ENCODE peak calls at places on chromosome 3, in five cellular contexts. K, O, E, W and J are unnamed samples.

GRCh38 chr3:89227634-89228033 is 120.2 kb downstream of the EPHA3 start:
- DNase-seq in K (no peak), O (no peak), W (no peak), E (no peak), J (no peak)

GRCh38 chr3:66423791-66424190 is 77.0 kb downstream of the LRIG1 start:
- DNase-seq in O (no peak), W (no peak), K (no peak), E (no peak), J (no peak)

GRCh38 chr3:123781571-123782275 is 102.4 kb downstream of the MYLK start:
- DNase-seq in E (no peak), K (no peak), O (no peak), W (no peak), J (no peak)

GRCh38 chr3:62558549-62559112 is 185.3 kb upstream of the FEZF2 start:
- DNase-seq in E (no peak), K (peak), W (peak), O (peak), J (peak)

GRCh38 chr3:186772281-186772885 is 11.0 kb upstream of the EIF4A2 start:
- DNase-seq in K (no peak), E (no peak), W (no peak), O (no peak), J (no peak)

GRCh38 chr3:10226293-10226692 is 22.0 kb upstream of the TATDN2 start:
- DNase-seq in O (no peak), E (no peak), K (no peak), W (no peak), J (no peak)

GRCh38 chr3:71944482-71944881 is 159.5 kb upstream of the PROK2 start:
- DNase-seq in O (no peak), W (no peak), E (no peak), K (no peak), J (no peak)

GRCh38 chr3:11452988-11453847 is 181.0 kb downstream of the ATG7 start:
- DNase-seq in W (no peak), K (no peak), E (no peak), O (peak), J (no peak)

GRCh38 chr3:43181202-43181910 is 75.5 kb upstream of the POMGNT2 start:
- DNase-seq in W (no peak), O (no peak), K (no peak), E (no peak), J (peak)

GRCh38 chr3:51947215-51947900 is 5.2 kb downstream of the PARP3 start:
- DNase-seq in K (no peak), E (no peak), W (no peak), O (no peak), J (no peak)

GRCh38 chr3:101675709-101676218 is 1.2 kb downstream of the ZBTB11 start:
- DNase-seq in E (peak), K (peak), O (no peak), W (no peak), J (no peak)

GRCh38 chr3:67381667-67382272 is 272.6 kb downstream of the SUCLG2 start:
- DNase-seq in K (peak), O (peak), W (peak), E (no peak), J (peak)

GRCh38 chr3:43915546-43915945 is 224.8 kb downstream of the ABHD5 start:
- DNase-seq in E (no peak), W (no peak), O (no peak), K (no peak), J (no peak)

GRCh38 chr3:121748638-121749275 is 784 bp downstream of the GOLGB1 start:
- DNase-seq in E (peak), O (peak), W (peak), K (no peak), J (peak)

GRCh38 chr3:128145279-128145678 is 8.0 kb upstream of the EEFSEC start:
- DNase-seq in W (no peak), O (no peak), E (no peak), K (no peak), J (no peak)

GRCh38 chr3:95049841-95050240 is 987.0 kb downstream of the NSUN3 start:
- DNase-seq in E (no peak), W (no peak), K (no peak), O (no peak), J (no peak)

GRCh38 chr3:106811376-106811775 is 565.9 kb upstream of the CCDC54 start:
- DNase-seq in W (no peak), K (no peak), O (no peak), E (no peak), J (peak)

GRCh38 chr3:183698318-183698731 is 728 bp downstream of the YEATS2 start:
- DNase-seq in O (peak), E (peak), W (peak), K (no peak), J (peak)

GRCh38 chr3:129608087-129608935 is 1.8 kb upstream of the PLXND1 start:
- DNase-seq in E (no peak), K (peak), O (peak), W (no peak), J (no peak)

GRCh38 chr3:52973806-52974205 is 72.1 kb downstream of the SFMBT1 start:
- DNase-seq in E (no peak), K (no peak), W (no peak), O (no peak), J (no peak)

GRCh38 chr3:70982700-70983140 is 600.8 kb downstream of the FOXP1 start:
- DNase-seq in W (peak), E (no peak), K (no peak), O (peak), J (peak)

GRCh38 chr3:16247282-16248058 is 17.3 kb downstream of the DPH3 start:
- DNase-seq in K (peak), W (peak), O (peak), E (peak), J (peak)

GRCh38 chr3:119826714-119827113 is 44.8 kb downstream of the NR1I2 start:
- DNase-seq in O (no peak), W (no peak), E (no peak), K (no peak), J (no peak)

GRCh38 chr3:65573548-65574116 is 465.1 kb downstream of the MAGI1 start:
- DNase-seq in E (no peak), O (no peak), K (no peak), W (no peak), J (no peak)

GRCh38 chr3:112293368-112294321 is at the start of gene SLC9C1:
- DNase-seq in O (peak), K (peak), E (no peak), W (peak), J (peak)

GRCh38 chr3:4419920-4420319 is 47.1 kb downstream of the SUMF1 start:
- DNase-seq in K (no peak), E (no peak), W (no peak), O (no peak), J (no peak)

GRCh38 chr3:69442771-69443197 is 56.9 kb upstream of the FRMD4B start:
- DNase-seq in E (no peak), K (no peak), O (no peak), W (no peak), J (no peak)

GRCh38 chr3:179806177-179806576 is 153.3 kb downstream of the USP13 start:
- DNase-seq in E (no peak), W (no peak), K (no peak), O (no peak), J (no peak)

GRCh38 chr3:49411550-49411967 is 217 bp downstream of the RHOA start:
- DNase-seq in E (peak), K (peak), O (peak), W (no peak), J (no peak)

DNA sequence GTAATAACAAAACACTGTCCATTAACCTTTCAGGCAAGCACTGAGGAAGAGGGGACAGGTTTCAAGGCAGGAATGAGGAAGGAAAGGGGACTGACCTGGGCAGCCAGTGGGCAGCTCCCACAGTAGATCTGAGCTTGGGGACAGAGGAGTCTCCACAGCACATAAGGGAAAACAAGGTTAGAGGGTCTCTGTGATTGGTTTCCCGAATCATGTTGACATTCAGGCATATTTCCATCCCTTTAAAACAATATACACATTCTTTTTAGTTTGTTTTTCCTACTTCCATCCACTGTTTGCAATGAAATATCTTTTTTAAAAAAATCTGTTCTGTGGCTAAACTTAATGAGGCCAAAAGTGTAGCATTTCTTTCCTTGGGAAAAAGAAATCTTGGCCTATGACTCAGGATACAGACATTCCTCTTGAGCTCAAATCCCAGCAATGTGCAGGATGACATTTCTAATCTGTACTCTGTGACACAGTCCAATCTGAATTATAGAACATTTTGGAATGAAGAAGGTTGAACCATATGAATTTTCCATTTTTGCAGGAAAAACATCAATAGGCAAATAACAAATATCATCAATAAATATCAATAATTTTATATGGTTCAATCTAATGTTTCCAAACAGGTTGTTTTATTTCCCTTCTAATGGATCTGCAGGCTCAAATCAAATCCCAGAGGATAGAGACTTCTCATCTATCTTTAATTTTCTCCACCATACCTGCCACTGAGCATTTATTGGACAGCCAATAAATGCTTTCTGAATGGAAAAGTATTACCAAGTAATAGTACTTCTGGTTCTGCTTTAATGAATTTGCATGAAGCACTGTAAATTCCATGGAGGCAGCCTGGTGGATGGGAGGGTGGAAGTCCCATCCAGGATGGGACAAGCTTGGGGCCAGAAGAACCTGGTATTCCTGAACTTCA is 54.1 kb downstream of the ITGB5 start:
- DNase-seq in E (no peak), W (no peak), O (no peak), K (no peak), J (no peak)
- H3K27ac ChIP-seq in E (peak), W (peak), O (no peak), K (no peak), J (no peak)

DNA sequence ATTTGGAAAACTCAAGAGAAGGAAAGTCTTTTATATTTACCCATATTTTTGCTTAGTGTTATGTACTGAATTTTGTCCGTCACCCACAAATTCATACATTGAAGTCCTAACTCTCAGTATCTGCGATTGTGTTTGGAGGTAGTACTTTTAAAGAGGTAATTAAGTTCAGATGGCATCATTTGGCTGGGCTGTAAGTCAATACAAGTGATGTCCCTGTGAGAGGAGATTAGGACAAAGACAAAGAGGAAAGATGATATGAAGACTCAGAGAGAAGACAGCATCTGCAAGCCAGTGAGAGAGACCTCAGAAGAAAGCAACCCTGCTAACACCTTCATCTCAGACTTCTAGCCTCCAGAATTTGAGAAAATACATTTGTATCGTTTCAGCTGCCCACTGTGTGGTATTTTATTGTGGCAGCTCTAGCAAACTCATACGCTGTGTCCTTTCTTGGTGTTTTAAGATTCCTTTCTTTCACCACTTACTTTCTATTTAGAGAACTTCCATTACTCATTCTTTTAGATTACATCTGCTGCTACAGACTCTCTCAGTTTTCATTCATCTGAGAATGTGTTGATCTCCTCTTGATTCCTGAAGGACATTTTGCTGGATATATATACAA is 17.0 kb downstream of the LRCH3 start:
- DNase-seq in E (no peak), W (no peak), K (no peak), O (no peak), J (no peak)
- H3K27ac ChIP-seq in E (no peak), W (no peak), K (no peak), O (peak), J (no peak)

GRCh38 chr3:47394140-47394855 is 13.5 kb downstream of the PTPN23 start:
- DNase-seq in W (no peak), K (no peak), O (peak), E (no peak), J (no peak)
- H3K27ac ChIP-seq in W (no peak), K (no peak), O (no peak), E (peak), J (no peak)

DNA sequence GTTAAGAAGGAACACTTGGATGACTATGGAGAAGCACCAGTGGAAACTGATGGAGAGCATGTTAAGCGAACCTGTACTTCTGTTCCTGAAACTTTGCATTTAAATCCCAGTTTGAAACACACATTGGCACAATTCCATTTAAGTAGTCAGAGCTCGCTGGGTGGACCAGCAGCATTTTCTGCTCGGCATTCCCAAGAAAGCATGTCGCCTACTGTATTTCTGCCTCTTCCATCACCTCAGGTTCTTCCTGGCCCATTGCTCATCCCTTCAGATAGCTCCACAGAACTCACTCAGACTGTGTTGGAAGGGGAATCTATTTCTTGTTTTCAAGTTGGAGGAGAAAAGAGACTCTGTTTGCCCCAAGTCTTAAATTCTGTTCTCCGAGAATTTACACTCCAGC is 3.0 kb downstream of the SKIL start:
- DNase-seq in W (no peak), K (no peak), E (no peak), O (no peak), J (no peak)
- H3K27ac ChIP-seq in W (peak), K (no peak), E (no peak), O (no peak), J (no peak)

GRCh38 chr3:73399666-73400253 is 225.0 kb downstream of the PDZRN3 start:
- DNase-seq in O (no peak), W (no peak), K (no peak), E (no peak), J (no peak)
- H3K27ac ChIP-seq in O (no peak), W (no peak), K (no peak), E (no peak), J (no peak)

GRCh38 chr3:196275126-196275525 is 12.4 kb downstream of the PCYT1A start:
- DNase-seq in O (no peak), K (no peak), E (no peak), W (no peak), J (no peak)

GRCh38 chr3:196284396-196284795 is 3.1 kb downstream of the PCYT1A start:
- DNase-seq in O (no peak), E (no peak), W (no peak), K (no peak), J (no peak)

GRCh38 chr3:196281962-196282361 is 5.6 kb downstream of the PCYT1A start:
- DNase-seq in E (no peak), W (no peak), K (no peak), O (no peak), J (no peak)

GRCh38 chr3:196280689-196281463 is 6.7 kb downstream of the PCYT1A start:
- DNase-seq in W (no peak), E (no peak), K (no peak), O (no peak), J (no peak)
- H3K27ac ChIP-seq in W (peak), E (peak), K (no peak), O (no peak), J (no peak)

GRCh38 chr3:58536501-58537411 is at the start of gene ACOX2:
- DNase-seq in W (no peak), O (no peak), E (peak), K (no peak), J (no peak)
- H3K27ac ChIP-seq in W (peak), O (no peak), E (peak), K (no peak), J (peak)